ENCODE peak calls at places on chromosome 19, in ten cellular contexts. U is IMR-90, T is SK-N-SH, M is fibroblast of lung, D is stomach, N is cardiac fibroblast, K is left ventricle myocardium inferior, C is Karpas-422, B is foreskin fibroblast, W is upper lobe of right lung. A is an unnamed sample.

GRCh38 chr19:44308011-44308410 is 3.2 kb upstream of the ZNF235 start:
- DNase-seq in T (no peak), W (no peak), M (no peak), K (no peak), C (no peak), D (no peak), N (peak; percentile 74), U (no peak), B (peak; percentile 29), A (no peak)

GRCh38 chr19:46660601-46661019 is 372 bp downstream of the DACT3 start:
- DNase-seq in B (no peak), W (no peak), T (peak; percentile 74), D (no peak), N (no peak), C (no peak), K (peak; percentile 46), M (no peak), U (no peak), A (no peak)

GRCh38 chr19:11465605-11466004 is 15.2 kb downstream of the ELAVL3 start:
- DNase-seq in T (no peak), B (no peak), D (no peak), W (no peak), C (no peak), U (no peak), K (no peak), N (no peak), M (no peak), A (no peak)

GRCh38 chr19:18590273-18591272 is 2.0 kb downstream of the REX1BD start:
- DNase-seq in T (peak; percentile 89), W (peak; percentile 62), C (peak; percentile 93), U (peak; percentile 57), B (peak; percentile 49), D (no peak), K (no peak), N (no peak), M (peak; percentile 47), A (no peak)

GRCh38 chr19:3006075-3006767 is 22.9 kb downstream of the TLE2 start:
- DNase-seq in U (no peak), K (no peak), C (peak; percentile 52), M (no peak), D (no peak), B (no peak), W (no peak), N (no peak), T (no peak), A (no peak)

GRCh38 chr19:40609561-40610395 is 8.6 kb downstream of the LTBP4 start:
- DNase-seq in D (peak; percentile 96), W (peak; percentile 97), B (peak; percentile 82), T (peak; percentile 99), M (no peak), C (peak; percentile 96), U (no peak), N (peak; percentile 79), K (peak; percentile 90), A (peak; percentile 91)

GRCh38 chr19:31185261-31185660 is 164.0 kb downstream of the TSHZ3 start:
- DNase-seq in N (peak; percentile 1), M (no peak), U (no peak), C (no peak), D (no peak), K (no peak), W (no peak), B (peak; percentile 11), T (no peak), A (no peak)

GRCh38 chr19:46376241-46377153 is 29.6 kb downstream of the PPP5C start:
- DNase-seq in K (no peak), B (no peak), C (no peak), T (no peak), W (peak; percentile 52), N (no peak), D (no peak), U (no peak), M (no peak), A (no peak)

GRCh38 chr19:44848805-44849457 is 2.8 kb downstream of the NECTIN2 start:
- DNase-seq in T (peak; percentile 47), N (no peak), M (no peak), K (no peak), C (no peak), U (no peak), B (peak; percentile 43), D (no peak), W (no peak), A (no peak)

GRCh38 chr19:19777692-19778091 is 43.9 kb downstream of the ZNF506 start:
- DNase-seq in T (no peak), W (no peak), K (no peak), D (no peak), N (no peak), B (no peak), C (no peak), U (no peak), M (no peak), A (no peak)
- H3K4me3 ChIP-seq in T (peak overlapping the region; percentile 79), W (peak overlapping the region; percentile 53), K (no peak overlapping the region), D (peak overlapping the region; percentile 72), N (no peak overlapping the region), B (peak overlapping the region; percentile 56), C (peak overlapping the region; percentile 90), U (no peak overlapping the region), M (peak overlapping the region; percentile 95), A (no peak overlapping the region)

GRCh38 chr19:20472854-20473253 is 92.7 kb downstream of the ZNF737 start:
- DNase-seq in N (no peak), D (no peak), B (no peak), M (no peak), T (peak; percentile 12), C (no peak), W (no peak), K (no peak), U (no peak), A (no peak)

GRCh38 chr19:20471441-20471840 is 94.1 kb downstream of the ZNF737 start:
- DNase-seq in N (no peak), C (no peak), W (no peak), M (no peak), B (no peak), K (no peak), U (no peak), T (no peak), D (no peak), A (no peak)

DNA sequence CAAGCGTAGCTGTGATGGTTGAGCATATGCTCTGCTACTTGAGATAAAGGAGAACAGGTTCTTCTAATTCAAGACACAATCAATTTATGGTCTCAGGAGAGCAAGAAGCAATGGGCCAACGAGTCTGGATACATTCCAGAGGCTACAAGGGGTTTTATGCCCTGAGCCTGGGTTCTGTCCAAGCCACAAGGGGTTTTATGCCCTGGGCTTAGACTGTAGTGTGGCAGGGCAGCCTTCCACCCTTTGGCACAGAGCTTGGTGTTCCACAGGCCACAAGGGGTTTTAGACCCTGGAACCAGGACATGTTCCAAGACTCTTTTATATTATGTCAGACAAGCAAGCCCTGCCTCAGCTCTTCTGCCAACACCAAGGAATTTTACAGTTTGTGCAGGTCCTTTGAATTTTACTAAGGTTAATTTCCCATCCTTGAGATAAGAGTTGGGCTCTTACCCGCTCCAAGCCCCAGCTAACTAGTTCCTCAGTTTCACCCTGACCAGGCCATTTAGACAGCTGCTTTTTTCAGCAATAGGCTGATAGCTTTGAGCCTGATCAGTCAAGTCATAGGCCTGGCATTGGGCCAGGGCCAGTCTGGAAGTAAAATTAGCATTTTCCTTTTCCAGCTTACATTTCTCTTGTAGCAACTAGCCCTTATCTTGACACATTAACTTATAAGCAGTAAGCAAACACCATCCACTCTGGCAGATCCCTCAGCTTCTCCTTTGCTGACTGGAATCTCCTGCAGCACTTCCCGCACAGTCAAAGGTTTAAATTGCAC is 95.0 kb downstream of the ZNF737 start:
- DNase-seq in W (peak; percentile 65), K (no peak), U (no peak), D (peak; percentile 32), C (no peak), M (no peak), N (no peak), T (no peak), B (no peak), A (no peak)
- H3K4me3 ChIP-seq in W (peak overlapping the region; percentile 13), K (no peak overlapping the region), U (no peak overlapping the region), D (no peak overlapping the region), C (no peak overlapping the region), M (no peak overlapping the region), N (no peak overlapping the region), T (no peak overlapping the region), B (no peak overlapping the region), A (no peak overlapping the region)

GRCh38 chr19:5593963-5594255 is 26.2 kb upstream of the TINCR start:
- DNase-seq in M (no peak), U (no peak), K (no peak), W (no peak), N (no peak), C (no peak), B (no peak), D (no peak), T (no peak), A (peak; percentile 2)

GRCh38 chr19:5595129-5595528 is 27.4 kb upstream of the TINCR start:
- DNase-seq in B (no peak), C (no peak), U (no peak), D (no peak), M (no peak), K (no peak), N (no peak), W (no peak), T (no peak), A (no peak)

GRCh38 chr19:5592531-5592930 is 24.8 kb upstream of the TINCR start:
- DNase-seq in K (no peak), U (no peak), M (no peak), T (no peak), D (no peak), W (no peak), C (no peak), N (no peak), B (no peak), A (no peak)

GRCh38 chr19:5594521-5594950 is 26.8 kb upstream of the TINCR start:
- DNase-seq in M (no peak), W (no peak), K (no peak), N (no peak), U (no peak), D (no peak), T (no peak), C (no peak), B (no peak), A (no peak)

DNA sequence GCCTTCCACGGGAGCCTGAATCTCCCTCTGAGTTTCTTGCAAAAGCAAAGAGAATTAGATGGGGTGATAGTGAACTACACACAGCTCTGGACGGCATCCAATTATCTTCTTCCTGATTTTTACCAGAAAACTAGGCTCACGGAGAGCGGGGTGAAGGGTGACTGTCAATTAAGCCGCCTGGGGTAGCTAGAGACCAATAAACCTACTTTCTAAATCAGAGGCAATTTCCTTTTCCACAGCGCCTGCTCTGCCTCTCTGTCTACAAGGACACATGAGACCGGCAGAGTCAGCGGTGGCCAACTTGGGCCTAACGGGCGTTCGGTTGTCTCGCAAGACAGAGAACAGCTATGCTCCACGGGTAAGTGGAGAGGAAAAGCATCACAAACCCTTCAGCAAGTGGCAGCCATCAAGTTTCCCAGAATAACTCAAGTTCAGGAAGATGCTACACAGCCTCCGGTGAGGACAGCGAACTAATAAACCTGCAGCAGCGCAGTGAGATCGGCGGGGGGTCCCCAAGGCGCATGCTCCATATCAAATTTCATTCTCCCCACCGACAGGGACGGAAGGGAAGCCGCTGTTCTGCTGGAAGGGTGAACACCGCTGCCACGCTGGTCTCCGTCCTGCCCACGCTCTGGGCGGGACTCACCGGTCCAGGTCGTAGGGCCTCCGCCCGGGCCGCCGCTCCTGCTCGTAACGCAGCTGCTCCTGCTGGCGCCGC is 25.7 kb upstream of the TINCR start:
- DNase-seq in C (no peak), T (peak; percentile 67), U (no peak), D (no peak), M (no peak), B (no peak), N (no peak), W (no peak), K (no peak), A (peak; percentile 0)
- H3K4me3 ChIP-seq in C (no peak overlapping the region), T (no peak overlapping the region), U (no peak overlapping the region), D (no peak overlapping the region), M (no peak overlapping the region), B (no peak overlapping the region), N (no peak overlapping the region), W (no peak overlapping the region), K (no peak overlapping the region), A (no peak overlapping the region)

GRCh38 chr19:13505761-13506549 is at the start of gene CACNA1A:
- DNase-seq in K (no peak), U (peak; percentile 19), B (peak; percentile 66), N (no peak), M (no peak), T (peak; percentile 73), C (no peak), D (no peak), W (no peak), A (no peak)
- H3K4me3 ChIP-seq in K (peak within 1 kb of the TSS; percentile 60), U (peak within 1 kb of the TSS; percentile 74), B (peak within 1 kb of the TSS; percentile 46), N (peak within 1 kb of the TSS; percentile 5), M (peak within 1 kb of the TSS; percentile 14), T (peak within 1 kb of the TSS; percentile 55), C (no peak within 1 kb of the TSS), D (peak within 1 kb of the TSS; percentile 43), W (peak within 1 kb of the TSS; percentile 19), A (no peak within 1 kb of the TSS)

A was measured in MM.1S.